ENCODE peak calls at places on chromosome 15, in ten cellular contexts. One of them, this sample, is unnamed.

GRCh38 chr15:100861511-100861991 is 18.1 kb upstream of the ALDH1A3 start:
- DNase-seq in A549: no peak
- DNase-seq in HT1080: no peak
- DNase-seq in HFF-Myc: no peak
- DNase-seq in activated T-cell treated with anti-CD3 and anti-CD28 coated beads, Interleukin-2, amount 50 U/mL, for 1 hour: no peak
- DNase-seq in heart right ventricle: peak; percentile 44
- DNase-seq in stimulated activated CD8-positive, alpha-beta memory T cell treated with anti-CD3 and anti-CD28 coated beads, Interleukin-4, amount 100 ng/mL, for 48 hours: no peak
- DNase-seq in choroid plexus epithelial cell: no peak
- DNase-seq in astrocyte of the cerebellum: no peak
- DNase-seq in small intestine: no peak
- DNase-seq in this sample: peak; percentile 56

GRCh38 chr15:74238984-74239645 is 3.0 kb downstream of the CCDC33 start:
- DNase-seq in A549: no peak
- DNase-seq in HT1080: no peak
- DNase-seq in HFF-Myc: no peak
- DNase-seq in activated T-cell treated with anti-CD3 and anti-CD28 coated beads, Interleukin-2, amount 50 U/mL, for 1 hour: no peak
- DNase-seq in heart right ventricle: no peak
- DNase-seq in stimulated activated CD8-positive, alpha-beta memory T cell treated with anti-CD3 and anti-CD28 coated beads, Interleukin-4, amount 100 ng/mL, for 48 hours: no peak
- DNase-seq in choroid plexus epithelial cell: no peak
- DNase-seq in astrocyte of the cerebellum: no peak
- DNase-seq in small intestine: peak; percentile 83
- DNase-seq in this sample: no peak

GRCh38 chr15:68517285-68517711 is 61.5 kb upstream of the CORO2B start:
- DNase-seq in A549: no peak
- DNase-seq in HT1080: no peak
- DNase-seq in HFF-Myc: no peak
- DNase-seq in activated T-cell treated with anti-CD3 and anti-CD28 coated beads, Interleukin-2, amount 50 U/mL, for 1 hour: no peak
- DNase-seq in heart right ventricle: no peak
- DNase-seq in stimulated activated CD8-positive, alpha-beta memory T cell treated with anti-CD3 and anti-CD28 coated beads, Interleukin-4, amount 100 ng/mL, for 48 hours: no peak
- DNase-seq in choroid plexus epithelial cell: peak; percentile 41
- DNase-seq in astrocyte of the cerebellum: no peak
- DNase-seq in small intestine: no peak
- DNase-seq in this sample: peak; percentile 60

GRCh38 chr15:70114226-70114625 is 16.5 kb upstream of the TLE3 start:
- DNase-seq in A549: no peak
- DNase-seq in HT1080: no peak
- DNase-seq in HFF-Myc: no peak
- DNase-seq in activated T-cell treated with anti-CD3 and anti-CD28 coated beads, Interleukin-2, amount 50 U/mL, for 1 hour: no peak
- DNase-seq in heart right ventricle: no peak
- DNase-seq in stimulated activated CD8-positive, alpha-beta memory T cell treated with anti-CD3 and anti-CD28 coated beads, Interleukin-4, amount 100 ng/mL, for 48 hours: no peak
- DNase-seq in choroid plexus epithelial cell: peak; percentile 65
- DNase-seq in astrocyte of the cerebellum: no peak
- DNase-seq in small intestine: no peak
- DNase-seq in this sample: no peak

GRCh38 chr15:29871401-29871800 is 49.1 kb upstream of the TJP1 start:
- DNase-seq in A549: no peak
- DNase-seq in HT1080: no peak
- DNase-seq in HFF-Myc: no peak
- DNase-seq in activated T-cell treated with anti-CD3 and anti-CD28 coated beads, Interleukin-2, amount 50 U/mL, for 1 hour: no peak
- DNase-seq in heart right ventricle: peak; percentile 47
- DNase-seq in stimulated activated CD8-positive, alpha-beta memory T cell treated with anti-CD3 and anti-CD28 coated beads, Interleukin-4, amount 100 ng/mL, for 48 hours: no peak
- DNase-seq in choroid plexus epithelial cell: no peak
- DNase-seq in astrocyte of the cerebellum: no peak
- DNase-seq in small intestine: no peak
- DNase-seq in this sample: peak; percentile 74

GRCh38 chr15:90839187-90840071 is 29.0 kb upstream of the FURIN start:
- DNase-seq in A549: no peak
- DNase-seq in HT1080: peak; percentile 23
- DNase-seq in HFF-Myc: no peak
- DNase-seq in activated T-cell treated with anti-CD3 and anti-CD28 coated beads, Interleukin-2, amount 50 U/mL, for 1 hour: no peak
- DNase-seq in heart right ventricle: no peak
- DNase-seq in stimulated activated CD8-positive, alpha-beta memory T cell treated with anti-CD3 and anti-CD28 coated beads, Interleukin-4, amount 100 ng/mL, for 48 hours: no peak
- DNase-seq in choroid plexus epithelial cell: peak; percentile 33
- DNase-seq in astrocyte of the cerebellum: peak; percentile 72
- DNase-seq in small intestine: peak; percentile 93
- DNase-seq in this sample: no peak

GRCh38 chr15:91605576-91605975 is 247.9 kb upstream of the SLCO3A1 start:
- DNase-seq in A549: no peak
- DNase-seq in HT1080: no peak
- DNase-seq in HFF-Myc: no peak
- DNase-seq in activated T-cell treated with anti-CD3 and anti-CD28 coated beads, Interleukin-2, amount 50 U/mL, for 1 hour: no peak
- DNase-seq in heart right ventricle: no peak
- DNase-seq in stimulated activated CD8-positive, alpha-beta memory T cell treated with anti-CD3 and anti-CD28 coated beads, Interleukin-4, amount 100 ng/mL, for 48 hours: no peak
- DNase-seq in choroid plexus epithelial cell: no peak
- DNase-seq in astrocyte of the cerebellum: no peak
- DNase-seq in small intestine: no peak
- DNase-seq in this sample: no peak

GRCh38 chr15:63979227-63979793 is 67.0 kb downstream of the DAPK2 start:
- DNase-seq in A549: no peak
- DNase-seq in HT1080: no peak
- DNase-seq in HFF-Myc: no peak
- DNase-seq in activated T-cell treated with anti-CD3 and anti-CD28 coated beads, Interleukin-2, amount 50 U/mL, for 1 hour: no peak
- DNase-seq in heart right ventricle: no peak
- DNase-seq in stimulated activated CD8-positive, alpha-beta memory T cell treated with anti-CD3 and anti-CD28 coated beads, Interleukin-4, amount 100 ng/mL, for 48 hours: no peak
- DNase-seq in choroid plexus epithelial cell: no peak
- DNase-seq in astrocyte of the cerebellum: no peak
- DNase-seq in small intestine: no peak
- DNase-seq in this sample: no peak

GRCh38 chr15:99536422-99537033 is 29.3 kb upstream of the MEF2A start:
- DNase-seq in A549: peak; percentile 13
- DNase-seq in HT1080: peak; percentile 97
- DNase-seq in HFF-Myc: peak; percentile 27
- DNase-seq in activated T-cell treated with anti-CD3 and anti-CD28 coated beads, Interleukin-2, amount 50 U/mL, for 1 hour: no peak
- DNase-seq in heart right ventricle: peak; percentile 62
- DNase-seq in stimulated activated CD8-positive, alpha-beta memory T cell treated with anti-CD3 and anti-CD28 coated beads, Interleukin-4, amount 100 ng/mL, for 48 hours: no peak
- DNase-seq in choroid plexus epithelial cell: peak; percentile 42
- DNase-seq in astrocyte of the cerebellum: peak; percentile 9
- DNase-seq in small intestine: no peak
- DNase-seq in this sample: no peak

GRCh38 chr15:44157679-44158078 is 37.4 kb downstream of the FRMD5 start:
- DNase-seq in A549: peak; percentile 16
- DNase-seq in HT1080: peak; percentile 99
- DNase-seq in HFF-Myc: peak; percentile 50
- DNase-seq in activated T-cell treated with anti-CD3 and anti-CD28 coated beads, Interleukin-2, amount 50 U/mL, for 1 hour: no peak
- DNase-seq in heart right ventricle: no peak
- DNase-seq in stimulated activated CD8-positive, alpha-beta memory T cell treated with anti-CD3 and anti-CD28 coated beads, Interleukin-4, amount 100 ng/mL, for 48 hours: no peak
- DNase-seq in choroid plexus epithelial cell: peak; percentile 96
- DNase-seq in astrocyte of the cerebellum: peak; percentile 87
- DNase-seq in small intestine: no peak
- DNase-seq in this sample: no peak

GRCh38 chr15:90934256-90934948 is 683 bp upstream of the UNC45A start:
- DNase-seq in A549: peak; percentile 98
- DNase-seq in HT1080: peak; percentile 76
- DNase-seq in HFF-Myc: peak; percentile 65
- DNase-seq in activated T-cell treated with anti-CD3 and anti-CD28 coated beads, Interleukin-2, amount 50 U/mL, for 1 hour: peak; percentile 85
- DNase-seq in heart right ventricle: peak; percentile 87
- DNase-seq in stimulated activated CD8-positive, alpha-beta memory T cell treated with anti-CD3 and anti-CD28 coated beads, Interleukin-4, amount 100 ng/mL, for 48 hours: peak; percentile 91
- DNase-seq in choroid plexus epithelial cell: peak; percentile 89
- DNase-seq in astrocyte of the cerebellum: peak; percentile 64
- DNase-seq in small intestine: peak; percentile 89
- DNase-seq in this sample: peak; percentile 82

GRCh38 chr15:75577401-75578205 is 1.5 kb downstream of the PTPN9 start:
- DNase-seq in A549: no peak
- DNase-seq in HT1080: no peak
- DNase-seq in HFF-Myc: no peak
- DNase-seq in activated T-cell treated with anti-CD3 and anti-CD28 coated beads, Interleukin-2, amount 50 U/mL, for 1 hour: peak; percentile 21
- DNase-seq in heart right ventricle: no peak
- DNase-seq in stimulated activated CD8-positive, alpha-beta memory T cell treated with anti-CD3 and anti-CD28 coated beads, Interleukin-4, amount 100 ng/mL, for 48 hours: no peak
- DNase-seq in choroid plexus epithelial cell: peak; percentile 61
- DNase-seq in astrocyte of the cerebellum: no peak
- DNase-seq in small intestine: peak; percentile 18
- DNase-seq in this sample: no peak

GRCh38 chr15:74716647-74717046 is 8.7 kb downstream of the CYP1A1 start:
- DNase-seq in A549: no peak
- DNase-seq in HT1080: no peak
- DNase-seq in HFF-Myc: no peak
- DNase-seq in activated T-cell treated with anti-CD3 and anti-CD28 coated beads, Interleukin-2, amount 50 U/mL, for 1 hour: no peak
- DNase-seq in heart right ventricle: no peak
- DNase-seq in stimulated activated CD8-positive, alpha-beta memory T cell treated with anti-CD3 and anti-CD28 coated beads, Interleukin-4, amount 100 ng/mL, for 48 hours: no peak
- DNase-seq in choroid plexus epithelial cell: peak; percentile 8
- DNase-seq in astrocyte of the cerebellum: no peak
- DNase-seq in small intestine: no peak
- DNase-seq in this sample: no peak